ENCODE peak calls at places on chromosome 1, in ten cellular contexts. J, S, R, Y, E, N, M, G, K and C are unnamed samples.

GRCh38 chr1:230327892-230328284 is 98.2 kb downstream of the PGBD5 start:
- DNase-seq in J (no peak), S (no peak), R (no peak), Y (no peak), E (peak), N (no peak), M (no peak), G (no peak), K (no peak), C (no peak)

GRCh38 chr1:197776348-197777082 is 1.2 kb upstream of the DENND1B start:
- DNase-seq in J (no peak), S (no peak), R (no peak), Y (no peak), E (no peak), N (no peak), M (no peak), G (peak), K (no peak), C (no peak)

GRCh38 chr1:247407180-247407616 is 8.8 kb upstream of the NLRP3 start:
- DNase-seq in J (no peak), S (no peak), R (no peak), Y (peak), E (no peak), N (peak), M (no peak), G (no peak), K (no peak), C (peak)

GRCh38 chr1:243745361-243745760 is 104.7 kb downstream of the AKT3 start:
- DNase-seq in J (no peak), S (no peak), R (no peak), Y (no peak), E (peak), N (no peak), M (no peak), G (peak), K (no peak), C (no peak)

GRCh38 chr1:236795757-236796719 is 946 bp downstream of the MTR start:
- DNase-seq in J (no peak), S (no peak), R (no peak), Y (no peak), E (peak), N (peak), M (peak), G (peak), K (no peak), C (no peak)

GRCh38 chr1:228263636-228264035 is 55.8 kb downstream of the OBSCN start:
- DNase-seq in J (no peak), S (no peak), R (no peak), Y (no peak), E (no peak), N (no peak), M (no peak), G (no peak), K (no peak), C (no peak)

GRCh38 chr1:241799414-241799813 is 48.6 kb upstream of the EXO1 start:
- DNase-seq in J (no peak), S (no peak), R (no peak), Y (no peak), E (no peak), N (no peak), M (no peak), G (peak), K (no peak), C (no peak)

GRCh38 chr1:159000070-159000409 is 9.7 kb upstream of the IFI16 start:
- DNase-seq in J (no peak), S (no peak), R (no peak), Y (no peak), E (no peak), N (no peak), M (no peak), G (no peak), K (no peak), C (no peak)

GRCh38 chr1:51303751-51304196 is 26.6 kb downstream of the TTC39A start:
- DNase-seq in J (no peak), S (peak), R (no peak), Y (no peak), E (peak), N (no peak), M (no peak), G (no peak), K (no peak), C (no peak)

GRCh38 chr1:222347627-222348026 is 200.3 kb downstream of the HHIPL2 start:
- DNase-seq in J (no peak), S (no peak), R (no peak), Y (no peak), E (no peak), N (peak), M (no peak), G (no peak), K (no peak), C (no peak)

GRCh38 chr1:56863316-56863992 is 8.9 kb downstream of the C8A start:
- DNase-seq in J (no peak), S (no peak), R (no peak), Y (no peak), E (no peak), N (no peak), M (no peak), G (no peak), K (no peak), C (no peak)
- TF ChIP-seq CTCF in J (no peak), S (no peak), R (no peak), Y (no peak), E (no peak), N (no peak), M (no peak), G (no peak), K (no peak), C (no peak)

DNA sequence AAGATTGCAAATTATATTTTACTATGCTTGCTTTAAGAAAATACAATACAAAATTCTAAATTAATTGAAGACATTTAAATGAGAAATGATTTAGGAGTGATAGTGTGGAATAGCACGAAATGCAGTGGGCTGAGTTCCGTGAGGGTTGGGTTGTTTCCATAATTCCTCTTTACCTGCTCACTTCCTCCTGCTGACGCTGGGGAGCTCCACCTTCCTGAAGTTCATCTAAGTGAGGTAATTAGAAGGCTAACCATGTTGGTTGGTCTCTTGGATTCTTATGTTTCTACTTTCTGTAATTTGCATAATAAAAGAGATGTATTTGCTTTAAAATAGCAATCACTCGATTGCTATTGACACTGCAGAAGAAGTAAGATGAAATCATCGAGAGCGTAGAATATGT is 4.7 kb downstream of the OR14I1 start:
- DNase-seq in J (no peak), S (no peak), R (no peak), Y (no peak), E (no peak), N (no peak), M (no peak), G (no peak), K (no peak), C (no peak)
- H3K27ac ChIP-seq in J (no peak), S (no peak), R (no peak), Y (no peak), E (no peak), N (no peak), M (no peak), G (no peak), K (no peak), C (no peak)

GRCh38 chr1:32953495-32953894 is 11.1 kb downstream of the RNF19B start:
- DNase-seq in J (no peak), S (no peak), R (no peak), Y (no peak), E (peak), N (no peak), M (no peak), G (peak), K (no peak), C (no peak)
- TF ChIP-seq CTCF in J (no peak), S (no peak), R (no peak), Y (no peak), E (no peak), N (no peak), M (no peak), G (no peak), K (no peak), C (no peak)

GRCh38 chr1:82991569-82991968 is 1007.4 kb downstream of the TTLL7 start:
- DNase-seq in J (no peak), S (no peak), R (no peak), Y (no peak), E (no peak), N (no peak), M (no peak), G (no peak), K (no peak), C (no peak)

GRCh38 chr1:82994866-82995370 is 1004.0 kb downstream of the TTLL7 start:
- DNase-seq in J (no peak), S (no peak), R (no peak), Y (no peak), E (peak), N (peak), M (no peak), G (peak), K (no peak), C (no peak)
- H3K27ac ChIP-seq in J (no peak), S (no peak), R (no peak), Y (no peak), E (no peak), N (no peak), M (no peak), G (no peak), K (no peak), C (no peak)

DNA sequence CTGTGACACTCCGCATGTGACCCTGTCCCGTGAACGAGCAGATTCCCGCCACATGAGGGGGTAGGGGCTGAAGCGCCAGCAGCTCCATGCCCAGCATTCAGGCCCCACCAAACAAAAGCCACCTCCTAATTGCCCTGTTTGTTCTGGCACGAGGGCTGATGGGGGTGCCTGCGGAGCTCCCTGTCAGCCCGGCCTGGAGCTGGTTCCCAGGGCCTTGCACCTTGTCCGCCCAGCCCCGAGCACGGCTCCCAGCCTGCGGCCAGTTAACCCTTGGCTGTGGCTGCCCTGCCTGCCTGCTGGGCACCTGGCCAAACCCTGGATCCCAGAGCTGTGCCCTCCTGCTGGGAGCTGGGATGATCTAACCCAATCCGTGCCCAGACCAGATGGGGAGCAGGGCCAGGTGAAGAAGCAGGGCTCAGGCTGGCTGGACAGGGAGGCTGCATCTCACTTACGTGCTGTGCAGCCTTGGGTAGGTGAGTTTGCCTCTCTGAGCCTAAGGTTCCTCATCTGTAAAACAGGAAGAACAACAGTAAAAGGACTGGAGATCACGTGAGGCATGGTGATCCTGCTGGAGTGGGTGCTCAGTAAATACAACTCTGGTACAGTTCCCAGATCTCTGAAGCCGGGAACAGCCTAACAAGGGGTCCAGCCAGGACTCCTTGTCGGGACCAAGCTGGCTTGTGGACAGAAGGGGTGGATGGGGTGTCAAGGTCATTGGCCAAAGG is 110.9 kb upstream of the IFFO2 start:
- DNase-seq in J (no peak), S (peak), R (peak), Y (no peak), E (no peak), N (peak), M (no peak), G (no peak), K (no peak), C (no peak)
- TF ChIP-seq CTCF in J (no peak), S (no peak), R (no peak), Y (no peak), E (peak), N (no peak), M (no peak), G (no peak), K (no peak), C (no peak)

GRCh38 chr1:181016563-181016962 is 6.1 kb downstream of the STX6 start:
- DNase-seq in J (no peak), S (no peak), R (no peak), Y (no peak), E (no peak), N (no peak), M (no peak), G (no peak), K (no peak), C (no peak)

GRCh38 chr1:181013144-181013543 is 9.5 kb downstream of the STX6 start:
- DNase-seq in J (no peak), S (no peak), R (no peak), Y (no peak), E (no peak), N (peak), M (no peak), G (no peak), K (no peak), C (no peak)

GRCh38 chr1:181012203-181012520 is 10.5 kb downstream of the STX6 start:
- DNase-seq in J (no peak), S (no peak), R (no peak), Y (no peak), E (no peak), N (no peak), M (no peak), G (no peak), K (no peak), C (no peak)

GRCh38 chr1:181015258-181015630 is 7.4 kb downstream of the STX6 start:
- DNase-seq in J (no peak), S (no peak), R (no peak), Y (no peak), E (no peak), N (no peak), M (no peak), G (no peak), K (no peak), C (no peak)

GRCh38 chr1:181014431-181015257 is 8.0 kb downstream of the STX6 start:
- DNase-seq in J (no peak), S (no peak), R (no peak), Y (no peak), E (no peak), N (no peak), M (no peak), G (no peak), K (no peak), C (no peak)
- H3K27ac ChIP-seq in J (no peak), S (no peak), R (no peak), Y (no peak), E (no peak), N (no peak), M (no peak), G (no peak), K (no peak), C (no peak)